ENCODE peak calls at places on chromosomes 2 and 18, in six cellular contexts. G is cardiac muscle cell, C is H9, Y is OCI-LY7, Z is fibroblast of lung, N is testis. H is an unnamed sample.

GRCh38 chr2:237692601-237693079 is 65.3 kb downstream of the LRRFIP1 start:
- DNase-seq in G (peak; percentile 49), C (peak; percentile 51), Y (peak; percentile 39), Z (peak; percentile 33), N (no peak), H (no peak)

GRCh38 chr2:233098615-233099014 is 38.5 kb downstream of the INPP5D start:
- DNase-seq in G (peak; percentile 53), C (peak; percentile 62), Y (no peak), Z (no peak), N (no peak), H (no peak)

GRCh38 chr2:112312821-112313220 is 37.4 kb downstream of the ZC3H6 start:
- DNase-seq in G (no peak), C (no peak), Y (no peak), Z (no peak), N (no peak), H (no peak)

GRCh38 chr2:159084395-159085370 is 116.2 kb downstream of the TANC1 start:
- DNase-seq in G (no peak), C (no peak), Y (no peak), Z (peak; percentile 93), N (no peak), H (no peak)

GRCh38 chr2:98559581-98559980 is 48.7 kb downstream of the COA5 start:
- DNase-seq in G (no peak), C (no peak), Y (peak; percentile 50), Z (peak; percentile 25), N (no peak), H (no peak)

GRCh38 chr2:42028571-42029148 is 19.2 kb upstream of the PKDCC start:
- DNase-seq in G (no peak), C (no peak), Y (no peak), Z (peak; percentile 45), N (no peak), H (no peak)

GRCh38 chr2:236512267-236512666 is 57.4 kb upstream of the ACKR3 start:
- DNase-seq in G (no peak), C (no peak), Y (no peak), Z (no peak), N (no peak), H (no peak)

GRCh38 chr2:224086226-224086911 is 47.3 kb upstream of the SERPINE2 start:
- DNase-seq in G (no peak), C (no peak), Y (no peak), Z (peak; percentile 94), N (no peak), H (peak; percentile 85)

GRCh38 chr2:11810237-11810977 is 64.0 kb downstream of the LPIN1 start:
- DNase-seq in G (no peak), C (no peak), Y (no peak), Z (no peak), N (no peak), H (no peak)

GRCh38 chr2:186546842-186547241 is 43.0 kb upstream of the ITGAV start:
- DNase-seq in G (no peak), C (no peak), Y (no peak), Z (peak; percentile 70), N (no peak), H (no peak)

GRCh38 chr18:22591231-22591630 is 173.5 kb upstream of the CTAGE1 start:
- DNase-seq in G (no peak), C (no peak), Y (no peak), Z (peak; percentile 93), N (no peak), H (no peak)

GRCh38 chr2:45944075-45944474 is 292.6 kb downstream of the PRKCE start:
- DNase-seq in G (no peak), C (no peak), Y (no peak), Z (peak; percentile 85), N (no peak), H (peak; percentile 35)

GRCh38 chr2:184927040-184927439 is 328.7 kb downstream of the ZNF804A start:
- DNase-seq in G (no peak), C (no peak), Y (no peak), Z (no peak), N (no peak), H (no peak)

GRCh38 chr2:168851674-168852320 is 38.4 kb downstream of the SPC25 start:
- DNase-seq in G (no peak), C (no peak), Y (no peak), Z (peak; percentile 85), N (peak; percentile 73), H (peak; percentile 46)

GRCh38 chr18:39345321-39345720 is 1779.7 kb upstream of the CELF4 start:
- DNase-seq in G (no peak), C (no peak), Y (no peak), Z (peak; percentile 55), N (no peak), H (peak; percentile 51)

GRCh38 chr2:68463287-68463877 is 3.7 kb downstream of the FBXO48 start:
- DNase-seq in G (peak; percentile 76), C (no peak), Y (peak; percentile 73), Z (peak; percentile 46), N (no peak), H (no peak)

GRCh38 chr2:99615247-99615771 is 125.5 kb upstream of the REV1 start:
- DNase-seq in G (no peak), C (peak; percentile 58), Y (no peak), Z (no peak), N (no peak), H (no peak)
- TF ChIP-seq CTCF in G (no peak), C (peak; percentile 58), Y (peak; percentile 45), Z (no peak), N (no peak), H (no peak)

DNA sequence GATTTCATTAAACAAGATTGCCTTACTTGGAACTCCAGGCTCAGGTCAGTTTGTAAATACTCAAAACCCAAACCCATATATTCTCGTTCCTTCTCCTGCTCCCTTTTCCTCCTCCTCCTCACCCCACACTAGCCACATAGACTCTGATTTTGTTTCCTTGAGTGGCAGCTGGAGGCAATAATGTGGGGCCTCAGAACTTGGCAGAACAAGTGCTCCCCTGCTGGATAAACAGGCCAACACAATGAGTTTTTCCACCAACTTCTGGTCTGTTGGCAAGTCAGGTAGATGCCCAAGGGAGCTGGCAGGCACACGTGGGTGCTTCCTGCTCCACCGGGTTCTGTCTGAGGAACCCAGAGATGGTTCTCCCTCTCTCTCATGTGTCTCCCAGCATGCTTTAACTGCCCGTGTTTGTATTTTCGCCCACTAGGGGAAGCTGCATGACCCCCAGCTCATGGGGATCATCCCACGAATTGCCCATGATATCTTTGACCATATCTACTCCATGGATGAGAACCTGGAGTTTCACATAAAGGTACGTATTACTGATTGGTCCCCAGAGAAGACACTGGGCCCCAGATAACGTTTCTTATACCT is 61.9 kb downstream of the KIF5C start:
- DNase-seq in G (no peak), C (no peak), Y (no peak), Z (no peak), N (no peak), H (no peak)
- TF ChIP-seq CTCF in G (no peak), C (peak; percentile 41), Y (peak; percentile 48), Z (no peak), N (no peak), H (peak; percentile 7)

GRCh38 chr2:14427982-14428567 is 204.4 kb upstream of the LRATD1 start:
- DNase-seq in G (no peak), C (no peak), Y (no peak), Z (peak; percentile 91), N (peak; percentile 41), H (no peak)
- TF ChIP-seq CTCF in G (no peak), C (no peak), Y (no peak), Z (peak; percentile 26), N (peak; percentile 8), H (peak; percentile 5)

DNA sequence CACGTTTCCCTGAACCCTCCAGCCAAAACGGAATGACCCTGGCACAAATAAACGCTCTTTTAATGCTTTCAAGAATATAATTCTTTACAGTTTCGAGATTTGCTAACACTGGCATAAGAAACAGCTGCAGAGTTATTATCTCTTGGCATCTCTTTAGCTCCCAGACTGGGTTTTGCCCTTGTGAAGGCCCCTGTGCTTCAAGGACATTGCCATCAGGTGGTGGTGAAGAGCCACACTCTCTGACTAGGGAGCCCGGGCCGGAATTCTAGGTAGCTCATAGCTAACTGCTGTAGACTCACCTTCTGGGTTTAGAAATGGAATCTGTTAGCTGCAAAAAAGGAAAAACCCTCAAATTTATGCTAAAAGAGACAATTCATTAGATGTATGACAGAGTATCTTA is 13.3 kb upstream of the GALNT14 start:
- DNase-seq in G (peak; percentile 15), C (no peak), Y (no peak), Z (no peak), N (no peak), H (no peak)
- TF ChIP-seq CTCF in G (no peak), C (peak; percentile 52), Y (peak; percentile 30), Z (no peak), N (no peak), H (no peak)

GRCh38 chr2:26462511-26463251 is 15.2 kb downstream of the OTOF start:
- DNase-seq in G (peak; percentile 59), C (peak; percentile 77), Y (no peak), Z (peak; percentile 77), N (peak; percentile 70), H (no peak)
- TF ChIP-seq CTCF in G (peak; percentile 74), C (peak; percentile 77), Y (peak; percentile 66), Z (peak; percentile 55), N (peak; percentile 28), H (peak; percentile 60)

GRCh38 chr2:71995067-71995665 is 152.5 kb downstream of the CYP26B1 start:
- DNase-seq in G (no peak), C (no peak), Y (no peak), Z (peak; percentile 10), N (no peak), H (peak; percentile 38)
- TF ChIP-seq CTCF in G (peak; percentile 55), C (peak; percentile 70), Y (peak; percentile 50), Z (peak; percentile 32), N (peak; percentile 21), H (peak; percentile 39)